ENCODE peak calls at places on chromosomes 6 and 20, in seven cellular contexts. J, P, V, N, W, T and M are unnamed samples.

GRCh38 chr6:118468682-118469465 is 79.2 kb upstream of the PLN start:
- DNase-seq in W (no peak), J (no peak), V (no peak), P (no peak), N (no peak), T (no peak), M (no peak)

GRCh38 chr20:25553819-25554296 is 31.5 kb downstream of the NINL start:
- DNase-seq in N (no peak), V (no peak), T (no peak), W (no peak), P (no peak), J (no peak), M (no peak)

GRCh38 chr6:45892696-45893095 is 123.0 kb downstream of the CLIC5 start:
- DNase-seq in W (no peak), T (no peak), N (no peak), P (no peak), J (no peak), V (no peak), M (no peak)

GRCh38 chr6:3228046-3228671 is 706 bp upstream of the TUBB2B start:
- DNase-seq in T (no peak), P (no peak), N (peak; percentile 89), V (no peak), J (no peak), W (no peak), M (no peak)

GRCh38 chr6:146865756-146866266 is 267.0 kb downstream of the ADGB start:
- DNase-seq in N (no peak), T (no peak), P (no peak), W (no peak), J (no peak), V (no peak), M (no peak)

GRCh38 chr6:10510592-10511367 is 10.4 kb upstream of the GCNT2 start:
- DNase-seq in P (no peak), V (peak; percentile 70), J (peak; percentile 38), W (no peak), T (peak; percentile 46), N (peak; percentile 79), M (no peak)

GRCh38 chr6:152220785-152221184 is 413.3 kb downstream of the ESR1 start:
- DNase-seq in J (no peak), T (no peak), W (no peak), N (no peak), V (no peak), P (no peak), M (no peak)

GRCh38 chr6:1851681-1852456 is 242.2 kb downstream of the FOXC1 start:
- DNase-seq in J (no peak), N (no peak), W (no peak), T (no peak), P (no peak), V (no peak), M (no peak)

GRCh38 chr6:115540077-115540869 is 520.4 kb downstream of the FRK start:
- DNase-seq in V (no peak), T (no peak), J (no peak), N (no peak), P (no peak), W (no peak), M (no peak)

GRCh38 chr20:35462351-35462750 is 7.0 kb downstream of the CEP250 start:
- DNase-seq in V (no peak), P (no peak), T (no peak), W (no peak), J (no peak), N (no peak), M (no peak)

GRCh38 chr6:54070025-54070424 is 41.2 kb upstream of the MLIP start:
- DNase-seq in W (no peak), T (no peak), J (no peak), N (no peak), V (no peak), P (no peak), M (no peak)

GRCh38 chr6:18276610-18277009 is 12.3 kb upstream of the DEK start:
- DNase-seq in W (no peak), T (no peak), P (no peak), J (no peak), V (no peak), N (peak; percentile 37), M (peak; percentile 40)

GRCh38 chr6:154453329-154453728 is 57.2 kb downstream of the CNKSR3 start:
- DNase-seq in V (no peak), T (no peak), N (no peak), W (no peak), P (no peak), J (no peak), M (no peak)

GRCh38 chr6:83252717-83253116 is 59.6 kb downstream of the RWDD2A start:
- DNase-seq in P (no peak), W (peak; percentile 24), N (peak; percentile 59), V (no peak), T (no peak), J (no peak), M (no peak)

GRCh38 chr6:73180076-73180717 is 45.1 kb downstream of the KHDC1L start:
- DNase-seq in W (no peak), T (no peak), J (no peak), N (no peak), P (no peak), V (no peak), M (no peak)

GRCh38 chr6:29355603-29356002 is 13.1 kb downstream of the OR5V1 start:
- DNase-seq in J (no peak), T (no peak), P (no peak), N (peak; percentile 60), V (no peak), W (no peak), M (no peak)

GRCh38 chr6:12608016-12608860 is 108.3 kb upstream of the PHACTR1 start:
- DNase-seq in N (no peak), P (no peak), T (no peak), V (no peak), W (no peak), J (no peak), M (no peak)

GRCh38 chr6:42555477-42556457 is 8.1 kb upstream of the UBR2 start:
- DNase-seq in N (peak; percentile 60), W (no peak), V (no peak), J (no peak), P (no peak), T (no peak), M (no peak)

GRCh38 chr6:46370622-46371021 is 120.6 kb downstream of the RCAN2 start:
- DNase-seq in P (no peak), T (no peak), V (no peak), W (no peak), J (no peak), N (peak; percentile 23), M (no peak)

GRCh38 chr6:28295326-28295725 is 14.0 kb downstream of the PGBD1 start:
- DNase-seq in P (no peak), W (no peak), N (no peak), V (no peak), J (no peak), T (no peak), M (no peak)

GRCh38 chr20:1955289-1955688 is 38.6 kb downstream of the PDYN start:
- DNase-seq in P (no peak), T (no peak), J (no peak), W (no peak), V (no peak), N (peak; percentile 63), M (no peak)

GRCh38 chr20:34124469-34125249 is 12.6 kb upstream of the EIF2S2 start:
- DNase-seq in J (no peak), V (no peak), T (no peak), N (no peak), P (no peak), W (no peak), M (no peak)

GRCh38 chr6:122671246-122671645 is 61.0 kb downstream of the PKIB start:
- DNase-seq in T (no peak), W (no peak), J (no peak), N (no peak), P (no peak), V (no peak), M (no peak)

GRCh38 chr6:83193747-83194582 is 808 bp downstream of the RWDD2A start:
- DNase-seq in J (peak; percentile 45), V (peak; percentile 65), P (no peak), T (no peak), N (peak; percentile 77), W (no peak), M (peak; percentile 58)

GRCh38 chr6:85892346-85892745 is 249.7 kb upstream of the SYNCRIP start:
- DNase-seq in W (no peak), T (no peak), V (no peak), N (peak; percentile 38), J (no peak), P (no peak), M (no peak)

GRCh38 chr20:64082126-64082638 is 2.0 kb downstream of the LKAAEAR1 start:
- DNase-seq in N (no peak), J (no peak), W (no peak), T (no peak), V (no peak), P (no peak), M (no peak)

GRCh38 chr6:131160254-131160758 is 25.0 kb downstream of the AKAP7 start:
- DNase-seq in W (no peak), T (no peak), V (no peak), P (no peak), J (no peak), N (no peak), M (no peak)

GRCh38 chr6:169188051-169188863 is 65.4 kb downstream of the THBS2 start:
- DNase-seq in P (no peak), W (no peak), T (no peak), N (peak; percentile 14), J (no peak), V (no peak), M (peak; percentile 55)

GRCh38 chr6:168097221-168097620 is 18.2 kb upstream of the FRMD1 start:
- DNase-seq in N (no peak), W (no peak), P (no peak), T (no peak), V (no peak), J (peak; percentile 7), M (no peak)

GRCh38 chr20:41643504-41643938 is 25.3 kb upstream of the CHD6 start:
- DNase-seq in V (no peak), P (no peak), J (no peak), W (no peak), T (no peak), N (peak; percentile 91), M (no peak)

GRCh38 chr6:25026723-25027122 is 91.0 kb upstream of the RIPOR2 start:
- DNase-seq in P (no peak), T (no peak), J (no peak), W (no peak), N (peak; percentile 79), V (no peak), M (no peak)

GRCh38 chr6:64736421-64736950 is 970.5 kb downstream of the EYS start:
- DNase-seq in N (no peak), J (no peak), P (no peak), T (no peak), W (no peak), V (no peak), M (no peak)

GRCh38 chr20:9490171-9490570 is 24.2 kb upstream of the LAMP5 start:
- DNase-seq in P (no peak), V (no peak), T (no peak), N (no peak), W (no peak), J (no peak), M (no peak)

GRCh38 chr6:2020909-2021308 is 224.5 kb downstream of the GMDS start:
- DNase-seq in T (no peak), N (peak; percentile 65), J (no peak), W (peak; percentile 31), P (no peak), V (no peak), M (no peak)